ENCODE peak calls at places on chromosomes 1 and 21, in four cellular contexts. Y, U, C and Z are unnamed samples.

GRCh38 chr21:31514598-31514997 is 144.9 kb upstream of the SOD1 start:
- DNase-seq in C (no peak), U (no peak), Y (no peak), Z (no peak)

GRCh38 chr1:227948493-227949260 is 945 bp upstream of the WNT9A start:
- DNase-seq in C (no peak), U (no peak), Y (no peak), Z (no peak)

GRCh38 chr1:6785318-6785712 is at the start of gene CAMTA1:
- DNase-seq in C (no peak), U (no peak), Y (no peak), Z (no peak)

GRCh38 chr21:27372381-27372780 is 405.5 kb upstream of the ADAMTS5 start:
- DNase-seq in U (no peak), C (no peak), Y (no peak), Z (peak; percentile 14)

GRCh38 chr1:164660415-164661174 is 101.6 kb downstream of the PBX1 start:
- DNase-seq in C (no peak), Y (no peak), U (peak; percentile 19), Z (peak; percentile 64)

GRCh38 chr1:204257446-204257845 is 43.7 kb upstream of the GOLT1A start:
- DNase-seq in U (no peak), C (no peak), Y (no peak), Z (no peak)

GRCh38 chr1:5333326-5333725 is 658.9 kb downstream of the NPHP4 start:
- DNase-seq in U (no peak), C (no peak), Y (no peak), Z (no peak)

GRCh38 chr1:10561497-10561896 is 86.7 kb downstream of the PEX14 start:
- DNase-seq in Y (peak; percentile 17), C (no peak), U (no peak), Z (peak; percentile 82)

GRCh38 chr1:192884241-192884640 is 75.4 kb downstream of the RGS2 start:
- DNase-seq in U (no peak), C (no peak), Y (no peak), Z (no peak)

GRCh38 chr21:18164933-18165332 is 79.7 kb upstream of the CHODL start:
- DNase-seq in Y (no peak), U (no peak), C (no peak), Z (no peak)

GRCh38 chr1:113396585-113396984 is 6.3 kb downstream of the MAGI3 start:
- DNase-seq in C (no peak), Y (peak; percentile 45), U (peak; percentile 87), Z (peak; percentile 93)

GRCh38 chr1:7022058-7022457 is 236.8 kb downstream of the CAMTA1 start:
- DNase-seq in Y (no peak), C (no peak), U (no peak), Z (no peak)

GRCh38 chr1:8941906-8942305 is 3.8 kb upstream of the CA6 start:
- DNase-seq in Y (peak; percentile 64), C (no peak), U (peak; percentile 25), Z (peak; percentile 91)

GRCh38 chr1:228299901-228300300 is 92.1 kb downstream of the OBSCN start:
- DNase-seq in Y (no peak), C (peak; percentile 19), U (no peak), Z (no peak)

GRCh38 chr1:154891452-154891851 is 21.4 kb upstream of the KCNN3 start:
- DNase-seq in C (no peak), U (no peak), Y (no peak), Z (no peak)